ENCODE peak calls at places on chromosomes 2 and 18, in six cellular contexts. G is hepatocyte; A is right lobe of liver; Z is GM23338; M is CD8-positive, alpha-beta memory T cell; I is left lung. X is an unnamed sample.
A peak's percentile ranks its signal among the peaks of the same experiment; 100 is the strongest.

GRCh38 chr2:7670905-7671304 is 753.7 kb downstream of the RNF144A start:
- DNase-seq in A (no peak), G (no peak), M (no peak), Z (no peak), I (no peak), X (no peak)

GRCh38 chr2:9124231-9124651 is 82.4 kb upstream of the ASAP2 start:
- DNase-seq in M (no peak), G (no peak), I (no peak), A (no peak), Z (no peak), X (no peak)

GRCh38 chr2:238483656-238484055 is 56.9 kb downstream of the ASB1 start:
- DNase-seq in I (no peak), M (no peak), A (no peak), Z (no peak), G (no peak), X (no peak)

GRCh38 chr2:84904717-84905174 is 710 bp upstream of the TMSB10 start:
- DNase-seq in Z (peak; percentile 83), M (no peak), I (peak; percentile 87), A (peak; percentile 70), G (peak; percentile 76), X (no peak)

GRCh38 chr2:98777710-98778109 is 46.8 kb upstream of the MGAT4A start:
- DNase-seq in I (no peak), M (no peak), G (no peak), A (no peak), Z (no peak), X (no peak)

GRCh38 chr2:126849991-126850535 is 48.6 kb upstream of the TEX51 start:
- DNase-seq in G (no peak), I (no peak), Z (no peak), M (no peak), A (no peak), X (no peak)

GRCh38 chr2:144041612-144042011 is 478.3 kb downstream of the ZEB2 start:
- DNase-seq in I (no peak), M (no peak), Z (peak; percentile 22), G (no peak), A (no peak), X (no peak)

GRCh38 chr2:222423632-222424280 is 587 bp upstream of the SGPP2 start:
- DNase-seq in M (no peak), A (no peak), I (peak; percentile 75), Z (peak; percentile 41), G (peak; percentile 37), X (no peak)

GRCh38 chr2:103669579-103669978 is 907.7 kb downstream of the TMEM182 start:
- DNase-seq in M (no peak), A (no peak), I (no peak), G (no peak), Z (no peak), X (no peak)

GRCh38 chr18:44731866-44732555 is 51.3 kb downstream of the SETBP1 start:
- DNase-seq in Z (no peak), I (no peak), M (no peak), A (no peak), G (no peak), X (peak; percentile 66)

GRCh38 chr18:35409921-35410320 is 32.8 kb upstream of the ZNF396 start:
- DNase-seq in I (no peak), G (no peak), Z (no peak), M (no peak), A (no peak), X (peak; percentile 8)

GRCh38 chr2:197919487-197919886 is 115.1 kb downstream of the PLCL1 start:
- DNase-seq in I (no peak), A (no peak), G (no peak), Z (no peak), M (no peak), X (no peak)

GRCh38 chr2:158996378-158996993 is 28.0 kb downstream of the TANC1 start:
- DNase-seq in A (no peak), Z (no peak), I (no peak), G (no peak), M (no peak), X (no peak)

GRCh38 chr2:158949300-158949699 is 19.1 kb upstream of the TANC1 start:
- DNase-seq in I (no peak), Z (no peak), A (no peak), G (no peak), M (no peak), X (no peak)

DNA sequence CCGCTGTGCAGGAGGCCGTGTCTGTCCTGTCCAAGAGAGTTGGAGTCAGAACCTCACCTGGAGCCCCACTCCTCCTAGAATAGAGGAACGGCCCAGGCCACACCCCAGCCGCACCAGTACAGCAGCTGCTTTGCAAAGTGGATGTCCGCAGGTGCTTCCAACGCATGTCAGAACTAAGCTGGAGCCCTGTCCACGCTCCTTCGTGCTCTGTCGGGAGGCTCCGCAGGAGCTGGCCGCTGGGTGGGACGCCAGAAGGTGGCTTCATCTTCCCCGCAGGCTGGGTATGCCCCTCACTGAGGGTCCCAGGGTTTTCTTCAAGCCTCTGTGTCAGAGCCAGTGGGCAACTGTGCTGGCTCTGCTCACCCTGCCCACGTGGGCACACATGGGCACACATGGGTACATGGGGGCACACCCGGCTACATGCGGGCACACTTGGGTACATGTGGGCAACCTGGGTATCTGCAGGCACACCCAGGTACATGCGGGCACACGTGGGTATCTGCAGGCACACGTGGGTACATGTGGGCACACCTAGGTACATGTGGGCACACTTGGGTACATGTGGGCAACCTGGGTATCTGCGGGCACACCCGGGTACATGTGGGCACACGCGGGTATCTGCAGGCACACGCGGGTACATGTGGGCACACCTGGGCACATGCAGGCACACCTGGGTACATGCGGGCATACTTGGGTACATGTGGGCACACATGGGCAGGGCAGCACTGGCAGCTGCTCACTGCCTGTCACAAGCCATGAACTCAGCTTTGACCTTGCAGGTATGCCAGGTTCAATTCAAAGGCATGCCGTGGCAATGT is 67.1 kb upstream of the CTDP1 start:
- DNase-seq in Z (no peak), M (no peak), I (no peak), A (peak; percentile 42), G (no peak), X (no peak)
- H3K27ac ChIP-seq in Z (no peak overlapping the region), M (no peak overlapping the region), I (no peak overlapping the region), A (no peak overlapping the region), G (no peak overlapping the region), X (no peak overlapping the region)

GRCh38 chr2:65030481-65030880 is 25.7 kb upstream of the CEP68 start:
- DNase-seq in M (no peak), Z (no peak), A (no peak), G (no peak), I (no peak), X (no peak)

GRCh38 chr2:65031341-65032015 is 24.7 kb upstream of the CEP68 start:
- DNase-seq in G (no peak), A (no peak), M (no peak), I (no peak), Z (peak; percentile 72), X (no peak)

GRCh38 chr2:65030933-65031332 is 25.3 kb upstream of the CEP68 start:
- DNase-seq in M (no peak), Z (no peak), A (no peak), G (no peak), I (no peak), X (no peak)

GRCh38 chr2:65033178-65033577 is 23.0 kb upstream of the CEP68 start:
- DNase-seq in G (no peak), A (no peak), Z (no peak), I (no peak), M (no peak), X (no peak)

DNA sequence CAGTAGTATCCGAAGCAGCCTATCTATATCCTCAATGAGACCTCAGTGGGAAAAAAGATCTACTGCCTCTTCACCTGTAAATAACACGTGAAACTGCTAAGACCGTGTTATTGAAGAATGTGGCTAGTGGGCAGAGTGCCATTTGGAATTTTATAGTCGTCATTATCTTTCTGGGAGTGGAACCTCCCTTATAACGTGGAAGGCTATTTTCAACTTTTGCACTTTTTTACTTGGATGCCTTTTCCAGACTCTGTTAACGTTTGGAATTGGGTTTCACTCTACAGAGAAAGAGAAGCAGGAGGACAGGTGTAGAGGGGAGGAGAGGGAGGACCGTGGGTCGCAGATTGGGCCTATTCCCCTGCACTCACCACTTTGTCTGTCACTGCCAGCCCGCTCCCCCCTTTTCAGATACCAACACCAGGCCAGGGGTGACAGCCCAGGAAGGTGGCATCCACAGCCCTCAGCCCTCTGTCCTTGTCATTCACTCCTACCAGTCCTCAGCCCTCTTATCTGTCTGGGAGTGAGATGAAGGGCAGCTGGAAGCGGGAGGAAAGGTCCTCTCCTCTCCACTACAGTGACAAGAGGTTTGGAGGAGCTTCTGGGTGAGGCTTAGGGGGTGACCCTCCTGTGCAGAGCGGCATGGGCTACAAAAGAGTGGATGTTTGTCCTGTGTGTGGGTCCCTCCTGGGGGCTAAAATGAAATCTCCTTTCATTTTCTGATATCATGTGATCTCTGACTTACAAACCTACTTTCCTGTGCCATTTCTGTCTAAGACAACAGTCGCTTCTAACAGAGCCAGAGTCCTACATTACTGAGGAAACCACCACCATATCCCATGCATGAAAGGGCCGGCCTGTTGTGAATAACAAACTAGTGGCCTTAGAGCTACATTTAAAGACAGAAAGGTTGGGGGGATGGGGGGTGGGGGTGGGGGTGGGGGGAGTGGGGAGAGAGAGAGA is 23.9 kb upstream of the CEP68 start:
- DNase-seq in Z (no peak), M (no peak), G (no peak), I (no peak), A (no peak), X (no peak)
- H3K27ac ChIP-seq in Z (peak overlapping the region; percentile 57), M (no peak overlapping the region), G (peak overlapping the region; percentile 36), I (no peak overlapping the region), A (peak overlapping the region; percentile 21), X (no peak overlapping the region)

GRCh38 chr2:63040586-63040985 is 10.0 kb upstream of the OTX1 start:
- DNase-seq in Z (peak; percentile 25), M (no peak), I (no peak), G (no peak), A (no peak), X (no peak)
- H3K27ac ChIP-seq in Z (no peak overlapping the region), M (no peak overlapping the region), I (no peak overlapping the region), G (no peak overlapping the region), A (no peak overlapping the region), X (no peak overlapping the region)

GRCh38 chr2:96253006-96253405 is 12.8 kb downstream of the TMEM127 start:
- DNase-seq in Z (no peak), A (no peak), G (peak; percentile 36), I (no peak), M (no peak), X (no peak)
- H3K27ac ChIP-seq in Z (no peak overlapping the region), A (peak overlapping the region; percentile 22), G (peak overlapping the region; percentile 43), I (no peak overlapping the region), M (no peak overlapping the region), X (peak overlapping the region; percentile 7)

X was measured in RWPE1.